ENCODE peak calls at places on chromosomes 6 and 20, in eight cellular contexts. O, W, V, C, A, E, Z and Q are unnamed samples.

GRCh38 chr6:28767691-28768090 is 156.1 kb downstream of the TRIM27 start:
- DNase-seq in E (no peak), V (no peak), W (no peak), C (no peak), A (no peak), Z (no peak), O (no peak), Q (no peak)

GRCh38 chr6:133341607-133342158 is 100.5 kb downstream of the EYA4 start:
- DNase-seq in O (no peak), C (no peak), A (peak), W (no peak), V (no peak), E (no peak), Z (no peak), Q (no peak)

GRCh38 chr6:44016131-44016870 is 111.0 kb downstream of the MRPL14 start:
- DNase-seq in O (no peak), W (no peak), V (no peak), C (no peak), Z (no peak), E (no peak), A (peak), Q (no peak)

GRCh38 chr20:58209652-58210397 is 18.6 kb downstream of the ANKRD60 start:
- DNase-seq in Z (peak), V (peak), O (peak), E (peak), C (peak), A (peak), W (peak), Q (peak)

GRCh38 chr20:4225778-4226177 is 210.4 kb upstream of the RNF24 start:
- DNase-seq in O (no peak), Z (no peak), W (peak), A (peak), C (no peak), V (no peak), E (no peak), Q (no peak)

GRCh38 chr6:33091957-33092356 is 16.2 kb downstream of the HLA-DPB1 start:
- DNase-seq in Z (peak), O (peak), C (peak), E (peak), V (peak), A (no peak), W (no peak), Q (no peak)

GRCh38 chr6:106927531-106928398 is 46.8 kb downstream of the CD24 start:
- DNase-seq in O (peak), V (peak), A (peak), Z (no peak), C (peak), W (no peak), E (peak), Q (no peak)

GRCh38 chr20:24672886-24673677 is 203.7 kb downstream of the SYNDIG1 start:
- DNase-seq in Z (no peak), C (no peak), W (no peak), V (no peak), E (no peak), A (peak), O (no peak), Q (no peak)

GRCh38 chr6:139239137-139239536 is 52.7 kb downstream of the TXLNB start:
- DNase-seq in V (no peak), A (peak), Z (no peak), O (no peak), C (no peak), E (no peak), W (no peak), Q (no peak)

GRCh38 chr6:170164271-170164900 is 126.5 kb downstream of the DLL1 start:
- DNase-seq in O (no peak), C (no peak), A (no peak), E (no peak), W (no peak), Z (no peak), V (no peak), Q (no peak)

GRCh38 chr6:97668716-97669115 is 385.7 kb upstream of the MMS22L start:
- DNase-seq in O (no peak), W (no peak), E (peak), Z (no peak), V (no peak), C (peak), A (no peak), Q (no peak)

GRCh38 chr6:150152891-150153876 is 10.3 kb downstream of the PPP1R14C start:
- DNase-seq in C (no peak), E (no peak), W (no peak), V (no peak), O (peak), A (no peak), Z (no peak), Q (no peak)

GRCh38 chr20:36113566-36114247 is 40.8 kb upstream of the EPB41L1 start:
- DNase-seq in W (no peak), Z (no peak), E (peak), C (no peak), O (no peak), A (no peak), V (peak), Q (no peak)

GRCh38 chr20:37147250-37147649 is 31.9 kb upstream of the RPN2 start:
- DNase-seq in W (no peak), C (no peak), V (no peak), Z (no peak), A (no peak), E (no peak), O (no peak), Q (no peak)

GRCh38 chr6:32046450-32047083 is 8.4 kb downstream of the CYP21A2 start:
- DNase-seq in O (no peak), W (peak), V (peak), Z (no peak), C (peak), E (no peak), A (peak), Q (no peak)

GRCh38 chr20:2578430-2579192 is 42.2 kb downstream of the TMC2 start:
- DNase-seq in W (no peak), V (no peak), O (no peak), E (no peak), A (no peak), C (peak), Z (no peak), Q (no peak)

GRCh38 chr20:62602550-62602949 is 39.8 kb upstream of the SLCO4A1 start:
- DNase-seq in A (no peak), O (peak), W (no peak), V (no peak), C (peak), E (no peak), Z (no peak), Q (no peak)

GRCh38 chr20:36542019-36542488 is 735 bp downstream of the MYL9 start:
- DNase-seq in A (peak), O (no peak), V (peak), W (peak), E (no peak), Z (no peak), C (peak), Q (no peak)

GRCh38 chr6:161393839-161394364 is 120.0 kb upstream of the AGPAT4 start:
- DNase-seq in A (peak), C (no peak), O (peak), Z (peak), W (peak), V (peak), E (peak), Q (peak)

GRCh38 chr6:12246900-12247299 is 43.3 kb upstream of the EDN1 start:
- DNase-seq in V (no peak), E (no peak), Z (no peak), C (no peak), O (no peak), W (no peak), A (no peak), Q (no peak)

GRCh38 chr6:111258615-111259088 is 171.3 kb downstream of the SLC16A10 start:
- DNase-seq in A (no peak), Z (no peak), W (no peak), C (no peak), O (no peak), V (no peak), E (no peak), Q (no peak)

GRCh38 chr6:159217595-159218275 is 48.5 kb downstream of the FNDC1 start:
- DNase-seq in Z (peak), O (no peak), V (peak), A (peak), E (peak), C (peak), W (no peak), Q (no peak)

GRCh38 chr6:152635949-152636674 is 1.1 kb downstream of the SYNE1 start:
- DNase-seq in V (peak), A (peak), W (peak), Z (no peak), C (peak), O (no peak), E (peak), Q (no peak)

GRCh38 chr6:106098383-106099234 is 12.5 kb downstream of the PRDM1 start:
- DNase-seq in O (no peak), Z (peak), C (no peak), W (no peak), V (no peak), A (peak), E (peak), Q (peak)

GRCh38 chr20:2740702-2741101 is 48.1 kb downstream of the EBF4 start:
- DNase-seq in A (no peak), V (no peak), W (no peak), E (no peak), O (no peak), Z (no peak), C (no peak), Q (no peak)

GRCh38 chr6:158409451-158409850 is 97.2 kb downstream of the TULP4 start:
- DNase-seq in V (no peak), C (peak), O (no peak), A (peak), Z (no peak), E (no peak), W (no peak), Q (no peak)

GRCh38 chr6:28988536-28989415 is 16.3 kb downstream of the ZNF311 start:
- DNase-seq in W (no peak), Z (peak), E (peak), O (no peak), V (peak), A (peak), C (peak), Q (peak)

GRCh38 chr6:119076966-119077642 is 1.4 kb downstream of the FAM184A start:
- DNase-seq in V (no peak), C (no peak), W (no peak), E (no peak), A (no peak), Z (peak), O (no peak), Q (no peak)